ENCODE peak calls at places on chromosomes 16 and 17, in four cellular contexts. D is uterus, M is BE2C, A is transverse colon. I is an unnamed sample.

GRCh38 chr17:2263183-2263954 is 40.2 kb downstream of the SMG6 start:
- DNase-seq in A (no peak), D (no peak), M (no peak), I (peak)

GRCh38 chr16:70746708-70747424 is 54.1 kb downstream of the VAC14 start:
- DNase-seq in D (peak), A (peak), M (no peak), I (peak)

GRCh38 chr17:3002538-3003301 is 60.7 kb downstream of the OR1D5 start:
- DNase-seq in M (no peak), D (no peak), A (peak), I (no peak)

GRCh38 chr17:77125432-77125901 is 15.3 kb upstream of the SEC14L1 start:
- DNase-seq in A (no peak), M (no peak), D (no peak), I (peak)

GRCh38 chr17:41650794-41651624 is 26.6 kb upstream of the KRT17 start:
- DNase-seq in D (no peak), A (no peak), M (no peak), I (no peak)

GRCh38 chr17:44219636-44220210 is at the start of gene UBTF:
- DNase-seq in M (peak), A (peak), D (peak), I (peak)

GRCh38 chr17:73281926-73282325 is 20.2 kb upstream of the CPSF4L start:
- DNase-seq in M (peak), D (no peak), A (no peak), I (no peak)

GRCh38 chr17:7875804-7876203 is 12.8 kb upstream of the CHD3 start:
- DNase-seq in A (no peak), M (no peak), D (no peak), I (no peak)

GRCh38 chr16:14444979-14445810 is 184.9 kb downstream of the PARN start:
- DNase-seq in M (no peak), A (no peak), D (no peak), I (no peak)

GRCh38 chr16:56355221-56355620 is 70.1 kb downstream of the AMFR start:
- DNase-seq in D (peak), A (no peak), M (peak), I (no peak)

GRCh38 chr16:89607937-89608740 is 5.3 kb upstream of the DPEP1 start:
- DNase-seq in M (no peak), A (no peak), D (no peak), I (no peak)

GRCh38 chr16:77786448-77786847 is 1.9 kb upstream of the VAT1L start:
- DNase-seq in D (no peak), A (no peak), M (no peak), I (no peak)

GRCh38 chr16:69276143-69277115 is 34.7 kb upstream of the VPS4A start:
- DNase-seq in A (peak), M (peak), D (peak), I (peak)

GRCh38 chr16:30893744-30894539 is at the start of gene BCL7C:
- DNase-seq in M (peak), A (peak), D (peak), I (peak)

GRCh38 chr16:89248196-89249005 is 30.9 kb downstream of the ZNF778 start:
- DNase-seq in D (no peak), A (no peak), M (no peak), I (no peak)

GRCh38 chr17:6753006-6753445 is 2.8 kb upstream of the XAF1 start:
- DNase-seq in A (peak), M (no peak), D (peak), I (peak)

GRCh38 chr17:57849163-57849873 is 526 bp downstream of the MRPS23 start:
- DNase-seq in D (no peak), A (no peak), M (no peak), I (no peak)

GRCh38 chr17:68089881-68090280 is 54.3 kb downstream of the KPNA2 start:
- DNase-seq in A (peak), D (no peak), M (peak), I (peak)

GRCh38 chr16:68257906-68258800 is 6.2 kb upstream of the SLC7A6 start:
- DNase-seq in A (peak), D (no peak), M (no peak), I (peak)

GRCh38 chr17:81471804-81472456 is 40.7 kb downstream of the ACTG1 start:
- DNase-seq in M (peak), D (peak), A (peak), I (peak)
- H3K4me3 ChIP-seq in M (no peak), D (peak), A (peak), I (no peak)

DNA sequence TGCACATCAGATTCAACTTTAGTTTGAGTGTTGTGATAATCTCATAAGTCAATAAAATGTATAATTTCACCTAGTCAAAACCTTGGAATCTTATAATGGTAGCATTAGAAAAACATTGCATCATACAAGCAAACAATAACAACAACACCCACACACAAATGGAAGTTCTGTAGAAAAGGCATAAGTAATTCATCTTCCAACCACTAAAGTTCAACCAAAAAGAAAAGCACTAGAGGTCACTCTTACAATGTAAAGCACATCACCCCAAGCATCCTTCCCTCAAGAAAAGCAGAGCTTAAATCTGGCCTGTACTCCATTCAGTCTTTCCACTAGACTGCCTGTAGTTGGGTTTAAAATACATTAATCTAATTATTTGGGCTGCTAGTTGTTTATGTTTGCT is 1.8 kb downstream of the CNTNAP4 start:
- DNase-seq in M (no peak), A (no peak), D (no peak), I (peak)
- TF ChIP-seq CTCF in M (peak), A (peak), D (no peak), I (peak)

GRCh38 chr16:72299684-72300243 is 127.8 kb upstream of the PMFBP1 start:
- DNase-seq in D (no peak), A (no peak), M (no peak), I (no peak)

GRCh38 chr16:72298947-72299346 is 127.0 kb upstream of the PMFBP1 start:
- DNase-seq in A (no peak), D (no peak), M (no peak), I (no peak)

GRCh38 chr16:72300892-72301291 is 128.9 kb upstream of the PMFBP1 start:
- DNase-seq in M (no peak), D (no peak), A (peak), I (no peak)

GRCh38 chr16:72302352-72302751 is 130.4 kb upstream of the PMFBP1 start:
- DNase-seq in D (no peak), A (no peak), M (no peak), I (no peak)

DNA sequence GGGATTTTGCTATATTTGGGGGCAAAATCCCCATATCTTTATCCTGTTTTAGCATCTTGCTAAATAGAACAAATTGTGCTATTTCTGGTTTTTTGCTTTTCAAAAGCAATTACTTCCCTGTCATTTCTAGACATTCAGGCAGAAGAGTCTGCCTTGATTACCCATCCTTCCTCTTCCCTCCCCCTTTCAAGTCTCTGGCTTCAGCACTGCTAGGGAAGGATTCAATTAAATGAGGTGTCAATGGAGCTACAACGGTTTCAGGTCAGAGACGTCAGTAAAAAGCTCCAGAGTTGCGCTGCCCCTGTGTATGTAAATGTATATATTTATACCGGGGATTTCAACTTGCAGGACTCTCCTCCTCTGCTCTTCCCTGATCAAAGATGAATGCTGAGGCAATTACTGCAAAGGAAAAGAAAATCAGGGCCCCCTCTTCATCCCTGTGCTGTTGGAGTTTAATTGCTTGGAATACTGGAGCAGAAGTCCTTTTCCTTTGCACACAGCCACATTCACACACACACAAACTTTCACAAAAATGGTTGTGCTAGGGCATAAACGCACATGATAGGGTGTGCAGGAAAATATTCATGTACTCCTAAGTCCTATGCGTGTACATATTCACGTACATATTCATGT is 129.6 kb upstream of the PMFBP1 start:
- DNase-seq in M (no peak), D (no peak), A (no peak), I (no peak)
- H3K4me3 ChIP-seq in M (no peak), D (no peak), A (no peak), I (no peak)

GRCh38 chr16:86809458-86809955 is 231.2 kb downstream of the FOXL1 start:
- DNase-seq in A (no peak), D (no peak), M (no peak), I (peak)
- TF ChIP-seq CTCF in A (no peak), D (no peak), M (no peak), I (no peak)

GRCh38 chr17:64387545-64388171 is 3.0 kb downstream of the PECAM1 start:
- DNase-seq in M (no peak), A (no peak), D (no peak), I (no peak)

GRCh38 chr17:64387145-64387473 is 3.6 kb downstream of the PECAM1 start:
- DNase-seq in M (no peak), A (no peak), D (no peak), I (no peak)

GRCh38 chr17:64384253-64385186 is 6.1 kb downstream of the PECAM1 start:
- DNase-seq in M (no peak), D (no peak), A (no peak), I (no peak)

GRCh38 chr17:64385187-64386083 is 5.2 kb downstream of the PECAM1 start:
- DNase-seq in A (peak), M (no peak), D (peak), I (peak)

GRCh38 chr17:64386412-64387144 is 4.1 kb downstream of the PECAM1 start:
- DNase-seq in D (no peak), A (no peak), M (no peak), I (peak)
- H3K4me3 ChIP-seq in D (peak), A (no peak), M (no peak), I (peak)